ENCODE peak calls at places on chromosomes 5 and 9, in six cellular contexts. U is sciatic nerve; I is naive thymus-derived CD4-positive, alpha-beta T cell; D is iPS DF 6.9; G is Jurkat, Clone E6-1; S is substantia nigra. V is an unnamed sample.

GRCh38 chr5:171711631-171712030 is 74.0 kb upstream of the SMIM23 start:
- DNase-seq in D (no peak), G (no peak), U (no peak), I (no peak), S (no peak), V (no peak)

GRCh38 chr5:78109891-78110324 is 184.6 kb downstream of the AP3B1 start:
- DNase-seq in I (no peak), G (no peak), S (no peak), D (no peak), U (no peak), V (no peak)

GRCh38 chr5:66113160-66113559 is 30.9 kb upstream of the SREK1 start:
- DNase-seq in U (no peak), S (no peak), D (no peak), I (no peak), G (no peak), V (peak)

GRCh38 chr5:51567636-51568035 is 184.4 kb downstream of the ISL1 start:
- DNase-seq in U (no peak), S (no peak), D (no peak), I (no peak), G (no peak), V (no peak)

GRCh38 chr9:128103589-128103962 is 24.0 kb downstream of the PTGES2 start:
- DNase-seq in U (no peak), S (no peak), G (peak), I (no peak), D (no peak), V (no peak)

GRCh38 chr9:124350485-124351263 is 64.6 kb downstream of the PSMB7 start:
- DNase-seq in U (peak), I (no peak), G (no peak), D (no peak), S (no peak), V (no peak)

GRCh38 chr9:124489222-124489621 is 18.0 kb downstream of the NR5A1 start:
- DNase-seq in D (no peak), S (no peak), G (no peak), I (no peak), U (no peak), V (peak)

GRCh38 chr5:33850100-33850594 is 41.6 kb downstream of the ADAMTS12 start:
- DNase-seq in D (no peak), U (no peak), S (no peak), I (no peak), G (peak), V (peak)

GRCh38 chr5:60510049-60510448 is 189.9 kb downstream of the DEPDC1B start:
- DNase-seq in I (no peak), S (no peak), D (no peak), G (no peak), U (no peak), V (no peak)

GRCh38 chr5:151078490-151079262 is 2.2 kb downstream of the TNIP1 start:
- DNase-seq in D (no peak), S (no peak), G (no peak), U (no peak), I (no peak), V (no peak)

GRCh38 chr5:132215329-132215728 is 12.3 kb downstream of the P4HA2 start:
- DNase-seq in S (peak), I (no peak), D (no peak), G (no peak), U (peak), V (peak)

GRCh38 chr5:111582962-111583669 is 70.8 kb upstream of the STARD4 start:
- DNase-seq in S (no peak), I (no peak), G (no peak), U (no peak), D (no peak), V (peak)

GRCh38 chr9:91273853-91274552 is 87.7 kb downstream of the AUH start:
- DNase-seq in S (no peak), U (no peak), D (no peak), G (no peak), I (no peak), V (peak)

GRCh38 chr5:6338871-6339270 is 39.5 kb downstream of the MED10 start:
- DNase-seq in G (no peak), S (no peak), U (no peak), I (no peak), D (no peak), V (no peak)

GRCh38 chr9:69186841-69187611 is 12.9 kb downstream of the TJP2 start:
- DNase-seq in G (no peak), U (no peak), D (no peak), I (no peak), S (no peak), V (peak)

GRCh38 chr9:1880038-1880565 is 135.0 kb upstream of the SMARCA2 start:
- DNase-seq in U (no peak), I (no peak), G (no peak), D (no peak), S (no peak), V (no peak)

GRCh38 chr5:93302711-93303110 is 278.3 kb downstream of the NR2F1-AS1 start:
- DNase-seq in G (no peak), S (no peak), U (no peak), D (no peak), I (no peak), V (no peak)

GRCh38 chr9:114505187-114506081 is at the start of gene WHRN:
- DNase-seq in G (peak), D (peak), S (peak), I (peak), U (peak), V (peak)

GRCh38 chr9:109975574-109976327 is 195.8 kb downstream of the PALM2AKAP2 start:
- DNase-seq in I (no peak), U (no peak), S (no peak), D (no peak), G (no peak), V (peak)

GRCh38 chr9:79580065-79580464 is 8.3 kb downstream of the TLE4 start:
- DNase-seq in G (no peak), D (no peak), I (no peak), U (no peak), S (no peak), V (no peak)

GRCh38 chr9:27572918-27573698 is at the start of gene C9orf72:
- DNase-seq in U (peak), I (peak), G (no peak), D (no peak), S (peak), V (peak)

GRCh38 chr9:87337335-87338074 is 160.2 kb upstream of the DAPK1 start:
- DNase-seq in I (no peak), D (no peak), U (no peak), S (no peak), G (no peak), V (peak)

GRCh38 chr5:78490709-78491485 is 130.5 kb downstream of the SCAMP1 start:
- DNase-seq in G (no peak), I (no peak), S (no peak), D (no peak), U (no peak), V (no peak)

GRCh38 chr5:136192015-136192525 is 892 bp downstream of the SMIM32 start:
- DNase-seq in D (no peak), S (no peak), U (no peak), G (no peak), I (no peak), V (no peak)

GRCh38 chr9:81776834-81777233 is 87.5 kb upstream of the TLE1 start:
- DNase-seq in S (no peak), D (no peak), U (no peak), I (no peak), G (no peak), V (no peak)

GRCh38 chr5:50711280-50711679 is 44.8 kb downstream of the PARP8 start:
- DNase-seq in U (no peak), S (no peak), I (no peak), D (no peak), G (peak), V (no peak)

GRCh38 chr5:111741270-111741669 is 15.7 kb downstream of the NREP start:
- DNase-seq in U (no peak), D (no peak), I (no peak), S (no peak), G (peak), V (peak)

GRCh38 chr5:135116146-135116545 is 82.1 kb upstream of the PITX1 start:
- DNase-seq in S (no peak), U (no peak), G (no peak), I (no peak), D (no peak), V (no peak)

GRCh38 chr5:170622933-170623332 is 119.1 kb downstream of the KCNIP1 start:
- DNase-seq in G (no peak), S (no peak), I (no peak), D (no peak), U (no peak), V (no peak)

GRCh38 chr5:24472518-24472917 is 172.3 kb downstream of the CDH10 start:
- DNase-seq in U (no peak), G (no peak), I (no peak), S (no peak), D (no peak), V (no peak)

GRCh38 chr5:172740483-172741205 is 30.4 kb downstream of the DUSP1 start:
- DNase-seq in D (no peak), S (no peak), U (no peak), G (no peak), I (no peak), V (peak)

GRCh38 chr5:145718956-145719355 is 116.2 kb downstream of the PRELID2 start:
- DNase-seq in I (no peak), G (no peak), D (no peak), S (no peak), U (no peak), V (peak)

GRCh38 chr5:69136296-69136695 is 30.7 kb upstream of the CCNB1 start:
- DNase-seq in D (no peak), G (no peak), I (no peak), S (no peak), U (no peak), V (no peak)

GRCh38 chr5:72156921-72157320 is 49.6 kb downstream of the MAP1B start:
- DNase-seq in G (no peak), D (no peak), I (no peak), U (no peak), S (no peak), V (peak)

GRCh38 chr9:2242778-2243395 is 227.7 kb downstream of the SMARCA2 start:
- DNase-seq in G (no peak), I (no peak), S (no peak), U (no peak), D (no peak), V (peak)

GRCh38 chr9:105132006-105132405 is 112.4 kb upstream of the SLC44A1 start:
- DNase-seq in I (no peak), S (no peak), D (no peak), G (no peak), U (no peak), V (no peak)

GRCh38 chr5:151158287-151158661 is 695 bp upstream of the ANXA6 start:
- DNase-seq in I (no peak), U (no peak), D (no peak), S (no peak), G (no peak), V (no peak)

V was measured in fibroblast of lung.